ENCODE peak calls at places on chromosomes 13 and 19, in six cellular contexts. N, U, Z, I, V and X are unnamed samples.

GRCh38 chr13:84823528-84823927 is 941.3 kb upstream of the SLITRK1 start:
- DNase-seq in N (no peak), U (no peak), Z (no peak), I (no peak), V (no peak), X (no peak)

GRCh38 chr19:39474139-39474620 is 6.5 kb upstream of the TIMM50 start:
- DNase-seq in N (peak; percentile 80), U (peak; percentile 53), Z (peak; percentile 47), I (peak; percentile 89), V (peak; percentile 73), X (peak; percentile 90)

GRCh38 chr13:44693156-44693826 is 117.2 kb upstream of the TSC22D1 start:
- DNase-seq in N (no peak), U (no peak), Z (no peak), I (no peak), V (no peak), X (no peak)

GRCh38 chr19:5282926-5283325 is 57.7 kb downstream of the PTPRS start:
- DNase-seq in N (no peak), U (no peak), Z (no peak), I (no peak), V (peak; percentile 90), X (no peak)

GRCh38 chr13:109704771-109705628 is 81.4 kb downstream of the IRS2 start:
- DNase-seq in N (peak; percentile 4), U (peak; percentile 42), Z (peak; percentile 27), I (no peak), V (peak; percentile 79), X (no peak)

GRCh38 chr13:83995930-83996329 is 113.7 kb upstream of the SLITRK1 start:
- DNase-seq in N (no peak), U (no peak), Z (no peak), I (no peak), V (no peak), X (no peak)

GRCh38 chr13:27130223-27131015 is 41.2 kb downstream of the USP12 start:
- DNase-seq in N (no peak), U (peak; percentile 76), Z (peak; percentile 73), I (no peak), V (no peak), X (no peak)

GRCh38 chr13:37947419-37948140 is 78.0 kb upstream of the TRPC4 start:
- DNase-seq in N (no peak), U (no peak), Z (no peak), I (no peak), V (no peak), X (no peak)

GRCh38 chr19:38004505-38005223 is 97.7 kb downstream of the SIPA1L3 start:
- DNase-seq in N (peak; percentile 45), U (peak; percentile 96), Z (peak; percentile 96), I (peak; percentile 90), V (peak; percentile 91), X (peak; percentile 86)

GRCh38 chr19:47427241-47428176 is 8.2 kb upstream of the MEIS3 start:
- DNase-seq in N (peak; percentile 89), U (peak; percentile 68), Z (peak; percentile 58), I (peak; percentile 90), V (no peak), X (peak; percentile 87)

GRCh38 chr13:25923217-25924085 is 128.4 kb downstream of the SHISA2 start:
- DNase-seq in N (no peak), U (peak; percentile 56), Z (peak; percentile 14), I (no peak), V (no peak), X (no peak)

GRCh38 chr19:4712771-4713170 is 10.9 kb downstream of the DPP9 start:
- DNase-seq in N (no peak), U (no peak), Z (no peak), I (no peak), V (no peak), X (no peak)

GRCh38 chr19:2507109-2507508 is 31.2 kb downstream of the GADD45B start:
- DNase-seq in N (peak; percentile 57), U (peak; percentile 58), Z (peak; percentile 69), I (no peak), V (no peak), X (peak; percentile 50)

GRCh38 chr13:28792992-28793391 is 27.1 kb upstream of the MTUS2 start:
- DNase-seq in N (no peak), U (peak; percentile 77), Z (peak; percentile 76), I (no peak), V (no peak), X (no peak)

GRCh38 chr19:3832001-3832400 is 36.8 kb downstream of the ZFR2 start:
- DNase-seq in N (no peak), U (no peak), Z (no peak), I (no peak), V (no peak), X (no peak)

GRCh38 chr19:57267294-57267693 is 13.0 kb upstream of the ZNF460 start:
- DNase-seq in N (no peak), U (no peak), Z (no peak), I (peak; percentile 42), V (no peak), X (no peak)

GRCh38 chr19:39152066-39152465 is 26.5 kb downstream of the PAK4 start:
- DNase-seq in N (no peak), U (no peak), Z (no peak), I (no peak), V (no peak), X (no peak)

GRCh38 chr13:112897603-112897955 is 71.4 kb upstream of the MCF2L start:
- DNase-seq in N (no peak), U (no peak), Z (no peak), I (no peak), V (no peak), X (no peak)

GRCh38 chr13:35953537-35954206 is 177.5 kb downstream of the DCLK1 start:
- DNase-seq in N (peak; percentile 17), U (peak; percentile 95), Z (peak; percentile 96), I (peak; percentile 86), V (peak; percentile 89), X (peak; percentile 59)

GRCh38 chr19:27794444-27795042 is 1418.4 kb downstream of the UQCRFS1 start:
- DNase-seq in N (no peak), U (peak; percentile 44), Z (peak; percentile 54), I (peak; percentile 83), V (no peak), X (peak; percentile 28)

GRCh38 chr19:47271949-47272348 is 2.7 kb upstream of the INAFM1 start:
- DNase-seq in N (no peak), U (no peak), Z (no peak), I (no peak), V (no peak), X (no peak)

DNA sequence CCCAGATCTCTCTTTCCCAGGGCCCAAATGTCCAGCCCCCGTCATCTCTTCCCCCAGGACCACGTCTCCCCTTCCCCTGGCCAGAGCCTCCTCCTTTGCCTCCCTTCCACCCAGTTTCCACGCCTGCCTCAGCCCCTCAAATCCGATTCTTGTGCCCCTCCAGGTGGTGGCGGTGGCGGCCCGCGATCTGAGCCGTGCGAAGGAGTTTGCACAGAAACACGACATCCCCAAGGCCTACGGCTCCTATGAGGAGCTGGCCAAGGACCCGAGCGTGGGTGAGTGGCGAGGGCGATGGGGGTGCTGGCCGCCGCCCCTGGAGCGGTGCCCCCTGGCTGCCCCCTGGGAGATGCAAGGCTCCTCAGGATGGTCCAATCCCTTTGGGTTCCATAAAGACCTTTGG is 1.3 kb downstream of the DHDH start:
- DNase-seq in N (no peak), U (no peak), Z (no peak), I (no peak), V (no peak), X (peak; percentile 27)
- TF ChIP-seq CTCF in N (no peak), U (no peak), Z (no peak), I (no peak), V (no peak), X (no peak)

DNA sequence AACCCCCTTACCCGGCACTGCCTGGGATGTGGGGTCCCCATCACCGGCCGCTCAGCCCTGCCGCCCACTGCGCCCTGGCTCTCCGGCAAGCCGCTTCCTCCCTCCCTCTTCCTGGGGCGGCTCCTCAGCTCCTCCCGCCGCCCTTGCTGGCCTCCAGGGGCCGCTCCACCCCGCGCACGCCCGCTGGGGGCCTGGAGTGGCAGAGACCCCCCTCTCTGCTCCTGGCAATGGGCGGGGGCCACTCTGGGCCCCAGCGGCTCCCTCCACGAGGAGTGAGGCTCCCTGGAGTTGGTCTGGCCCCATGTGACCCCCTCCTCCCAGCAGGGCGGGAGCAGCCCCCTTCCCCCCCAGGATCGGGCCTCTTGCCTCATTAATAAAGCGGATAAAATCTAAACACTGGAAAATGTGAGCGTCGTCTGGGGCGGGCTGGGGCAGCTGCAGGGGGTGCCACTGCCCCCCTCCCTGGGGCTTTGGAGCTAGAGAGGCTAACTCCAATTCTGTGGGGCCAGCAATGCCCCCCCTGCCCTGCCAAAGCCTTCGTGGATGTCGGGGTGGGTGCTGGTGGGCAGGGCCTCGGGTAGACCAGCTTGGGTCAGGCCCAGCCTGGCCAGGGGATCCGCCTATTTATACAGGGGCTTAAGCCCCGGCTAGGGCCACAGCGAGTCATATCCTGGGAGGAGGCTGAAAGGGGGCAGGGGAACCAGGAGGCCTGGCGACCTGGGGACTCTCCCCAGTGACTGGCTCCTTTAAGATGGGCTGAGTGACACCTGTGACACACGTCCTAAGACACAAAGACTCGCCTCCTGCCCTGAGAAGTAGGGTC is at the start of gene PTGER1:
- DNase-seq in N (no peak), U (peak; percentile 35), Z (peak; percentile 36), I (no peak), V (no peak), X (peak; percentile 54)
- TF ChIP-seq CTCF in N (no peak), U (peak; percentile 50), Z (peak; percentile 48), I (peak; percentile 43), V (peak; percentile 17), X (no peak)

GRCh38 chr19:29596080-29596479 is 10.0 kb upstream of the POP4 start:
- DNase-seq in N (no peak), U (no peak), Z (no peak), I (no peak), V (peak; percentile 13), X (no peak)

GRCh38 chr19:29598496-29598895 is 7.6 kb upstream of the POP4 start:
- DNase-seq in N (no peak), U (no peak), Z (no peak), I (no peak), V (peak; percentile 21), X (no peak)

GRCh38 chr19:29598036-29598435 is 8.0 kb upstream of the POP4 start:
- DNase-seq in N (no peak), U (no peak), Z (no peak), I (no peak), V (peak; percentile 33), X (no peak)

GRCh38 chr19:29593869-29594268 is 12.2 kb upstream of the POP4 start:
- DNase-seq in N (no peak), U (no peak), Z (no peak), I (no peak), V (no peak), X (no peak)

GRCh38 chr19:29596885-29597525 is 9.1 kb upstream of the POP4 start:
- DNase-seq in N (peak; percentile 24), U (peak; percentile 34), Z (peak; percentile 21), I (no peak), V (no peak), X (no peak)
- TF ChIP-seq CTCF in N (no peak), U (no peak), Z (peak; percentile 27), I (peak; percentile 38), V (no peak), X (peak; percentile 19)

GRCh38 chr13:74134226-74134776 is at the start of gene KLF12:
- DNase-seq in N (peak; percentile 59), U (peak; percentile 97), Z (peak; percentile 97), I (peak; percentile 96), V (peak; percentile 95), X (peak; percentile 91)
- TF ChIP-seq CTCF in N (no peak), U (no peak), Z (no peak), I (no peak), V (no peak), X (no peak)

GRCh38 chr13:76707360-76707759 is 178.8 kb downstream of the KCTD12 start:
- DNase-seq in N (no peak), U (peak; percentile 54), Z (peak; percentile 57), I (no peak), V (no peak), X (no peak)
- TF ChIP-seq CTCF in N (no peak), U (no peak), Z (no peak), I (no peak), V (no peak), X (no peak)

GRCh38 chr13:49517461-49517860 is 21.7 kb downstream of the PHF11 start:
- DNase-seq in N (no peak), U (peak; percentile 23), Z (peak; percentile 19), I (no peak), V (no peak), X (no peak)
- TF ChIP-seq CTCF in N (no peak), U (peak; percentile 48), Z (peak; percentile 19), I (peak; percentile 30), V (no peak), X (no peak)